ENCODE peak calls at places on chromosome 10, in ten cellular contexts. S is MM.1S, L is heart left ventricle, O is psoas muscle, B is H9, D is nephron progenitor cell, C is brain microvascular endothelial cell, H is body of pancreas, N is B cell, Z is cardiac muscle cell. V is an unnamed sample.

GRCh38 chr10:126551197-126551596 is 119.3 kb downstream of the C10orf90 start:
- DNase-seq in S (no peak), L (no peak), O (no peak), B (no peak), D (no peak), C (no peak), H (no peak), N (no peak), Z (no peak), V (no peak)

GRCh38 chr10:132175907-132176581 is 10.7 kb upstream of the DPYSL4 start:
- DNase-seq in S (no peak), L (peak; percentile 55), O (peak; percentile 6), B (peak; percentile 64), D (peak; percentile 46), C (no peak), H (no peak), N (no peak), Z (peak; percentile 30), V (no peak)

GRCh38 chr10:91127341-91128082 is 93.0 kb upstream of the PCGF5 start:
- DNase-seq in S (no peak), L (no peak), O (no peak), B (no peak), D (no peak), C (no peak), H (no peak), N (no peak), Z (peak; percentile 49), V (no peak)

GRCh38 chr10:43313901-43314300 is 47.0 kb upstream of the RASGEF1A start:
- DNase-seq in S (no peak), L (no peak), O (no peak), B (no peak), D (no peak), C (no peak), H (no peak), N (no peak), Z (no peak), V (no peak)

GRCh38 chr10:6236349-6237188 is 33.8 kb downstream of the PFKFB3 start:
- DNase-seq in S (no peak), L (no peak), O (no peak), B (no peak), D (no peak), C (peak; percentile 16), H (no peak), N (no peak), Z (no peak), V (no peak)

GRCh38 chr10:79357180-79357579 is 9.9 kb downstream of the PPIF start:
- DNase-seq in S (no peak), L (no peak), O (no peak), B (peak; percentile 22), D (no peak), C (no peak), H (no peak), N (no peak), Z (no peak), V (peak; percentile 0)

GRCh38 chr10:91162495-91163268 is 57.8 kb upstream of the PCGF5 start:
- DNase-seq in S (peak; percentile 78), L (peak; percentile 88), O (peak; percentile 81), B (peak; percentile 33), D (peak; percentile 74), C (no peak), H (peak; percentile 80), N (peak; percentile 92), Z (peak; percentile 67), V (peak; percentile 80)

GRCh38 chr10:112246-112645 is 23.0 kb upstream of the ZMYND11 start:
- DNase-seq in S (no peak), L (no peak), O (no peak), B (no peak), D (no peak), C (peak; percentile 2), H (no peak), N (no peak), Z (no peak), V (no peak)

GRCh38 chr10:102300289-102300843 is 55.0 kb downstream of the GBF1 start:
- DNase-seq in S (peak; percentile 30), L (no peak), O (no peak), B (no peak), D (no peak), C (peak; percentile 73), H (no peak), N (no peak), Z (peak; percentile 25), V (no peak)

GRCh38 chr10:130541090-130541489 is 404.9 kb downstream of the GLRX3 start:
- DNase-seq in S (no peak), L (no peak), O (no peak), B (no peak), D (no peak), C (no peak), H (no peak), N (no peak), Z (no peak), V (no peak)

GRCh38 chr10:42532996-42533395 is 105.4 kb downstream of the ZNF33B start:
- DNase-seq in S (no peak), L (no peak), O (no peak), B (no peak), D (no peak), C (no peak), H (no peak), N (no peak), Z (no peak), V (no peak)

GRCh38 chr10:123945506-123945905 is 53.9 kb upstream of the CPXM2 start:
- DNase-seq in S (no peak), L (no peak), O (no peak), B (peak; percentile 42), D (no peak), C (peak; percentile 35), H (no peak), N (no peak), Z (no peak), V (no peak)

GRCh38 chr10:13450078-13450477 is 78.7 kb downstream of the BEND7 start:
- DNase-seq in S (no peak), L (no peak), O (no peak), B (no peak), D (no peak), C (no peak), H (no peak), N (no peak), Z (no peak), V (no peak)

GRCh38 chr10:72310636-72311035 is 36.9 kb downstream of the DDIT4 start:
- DNase-seq in S (no peak), L (peak; percentile 64), O (no peak), B (no peak), D (no peak), C (no peak), H (no peak), N (no peak), Z (no peak), V (no peak)
- TF ChIP-seq CTCF in S (no peak), L (no peak), O (no peak), B (no peak), D (no peak), C (no peak), H (no peak), N (no peak), Z (no peak), V (no peak)

GRCh38 chr10:29926649-29927048 is 132.7 kb downstream of the JCAD start:
- DNase-seq in S (no peak), L (no peak), O (no peak), B (no peak), D (peak; percentile 35), C (peak; percentile 49), H (no peak), N (no peak), Z (no peak), V (no peak)
- TF ChIP-seq CTCF in S (no peak), L (peak; percentile 27), O (peak; percentile 26), B (peak; percentile 40), D (peak; percentile 53), C (peak; percentile 94), H (no peak), N (no peak), Z (peak; percentile 85), V (no peak)

GRCh38 chr10:61978965-61979364 is 77.5 kb downstream of the ARID5B start:
- DNase-seq in S (no peak), L (no peak), O (peak; percentile 25), B (no peak), D (no peak), C (no peak), H (no peak), N (no peak), Z (no peak), V (no peak)
- TF ChIP-seq CTCF in S (no peak), L (no peak), O (no peak), B (peak; percentile 45), D (no peak), C (peak; percentile 24), H (no peak), N (no peak), Z (no peak), V (no peak)

GRCh38 chr10:97131041-97131659 is 54.6 kb downstream of the SLIT1 start:
- DNase-seq in S (no peak), L (no peak), O (no peak), B (no peak), D (no peak), C (no peak), H (no peak), N (no peak), Z (no peak), V (no peak)
- TF ChIP-seq CTCF in S (no peak), L (no peak), O (no peak), B (no peak), D (no peak), C (no peak), H (no peak), N (no peak), Z (no peak), V (no peak)

DNA sequence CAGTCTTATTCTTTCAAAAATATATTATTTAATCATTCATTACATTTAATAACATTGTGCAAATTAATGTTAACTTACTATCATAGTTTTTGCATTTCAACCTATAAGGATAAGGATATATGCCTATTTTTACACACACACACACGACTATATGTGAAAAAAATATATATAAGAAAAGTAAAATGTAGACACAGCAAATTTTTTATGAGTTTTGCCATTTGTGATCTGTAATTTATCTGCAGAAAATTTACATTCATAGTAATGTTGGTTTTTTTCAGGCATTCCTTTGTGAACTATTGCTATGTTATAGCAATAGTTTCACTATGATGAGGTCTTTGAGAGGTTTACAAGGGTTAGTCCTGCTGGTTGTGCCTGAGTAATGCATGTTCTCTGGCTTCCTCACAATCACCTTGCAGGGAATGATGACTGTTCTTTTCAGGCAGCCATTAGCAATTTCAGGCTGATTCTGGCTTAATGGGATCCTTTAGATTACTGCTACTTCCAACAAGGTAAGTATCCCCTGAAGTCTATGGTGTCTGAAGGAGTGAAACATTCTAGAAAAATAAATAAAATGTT is 183.7 kb upstream of the CDK1 start:
- DNase-seq in S (no peak), L (no peak), O (no peak), B (no peak), D (no peak), C (peak; percentile 28), H (no peak), N (no peak), Z (no peak), V (no peak)
- TF ChIP-seq CTCF in S (peak; percentile 4), L (no peak), O (no peak), B (peak; percentile 50), D (no peak), C (peak; percentile 46), H (no peak), N (no peak), Z (no peak), V (no peak)

V was measured in natural killer cell.